ENCODE peak calls at places on chromosomes 6 and 20, in five cellular contexts. E, O, G, V and M are unnamed samples. For H3K9me3, the result is how much of the 10 kb centered on the place peaks cover.

GRCh38 chr20:5642155-5642981 is 107.8 kb upstream of the SHLD1 start:
- DNase-seq in O (peak), E (no peak), V (no peak), G (no peak), M (no peak)

GRCh38 chr6:129007819-129008218 is 124.9 kb downstream of the LAMA2 start:
- DNase-seq in V (no peak), O (no peak), G (no peak), E (no peak), M (no peak)

GRCh38 chr6:4587171-4587570 is 189.0 kb upstream of the CDYL start:
- DNase-seq in G (no peak), E (no peak), O (no peak), V (no peak), M (no peak)

GRCh38 chr6:38283734-38284362 is 355.9 kb downstream of the BTBD9 start:
- DNase-seq in V (no peak), O (no peak), G (no peak), E (no peak), M (no peak)

GRCh38 chr6:68697394-68697793 is 62.3 kb downstream of the ADGRB3 start:
- DNase-seq in G (no peak), E (no peak), V (no peak), O (no peak), M (no peak)

GRCh38 chr20:3027987-3028386 is 15.4 kb upstream of the GNRH2 start:
- DNase-seq in E (no peak), G (no peak), O (no peak), V (no peak), M (no peak)

GRCh38 chr6:139027620-139028182 is 844 bp upstream of the ABRACL start:
- DNase-seq in E (no peak), G (no peak), V (peak), O (peak), M (no peak)

GRCh38 chr20:22403860-22404608 is 180.3 kb downstream of the FOXA2 start:
- DNase-seq in O (peak), V (no peak), E (peak), G (no peak), M (no peak)

GRCh38 chr6:161301338-161301737 is 27.5 kb upstream of the AGPAT4 start:
- DNase-seq in V (no peak), O (no peak), G (no peak), E (peak), M (no peak)

GRCh38 chr20:25009218-25010145 is 16.9 kb upstream of the APMAP start:
- DNase-seq in G (no peak), V (no peak), O (no peak), E (no peak), M (no peak)

GRCh38 chr6:152110878-152111820 is 303.7 kb downstream of the ESR1 start:
- DNase-seq in E (no peak), O (no peak), G (no peak), V (no peak), M (no peak)

GRCh38 chr6:111030008-111031006 is 48.5 kb downstream of the RPF2 start:
- DNase-seq in O (no peak), V (no peak), G (no peak), E (peak), M (no peak)

GRCh38 chr6:21887301-21888185 is 294.0 kb downstream of the SOX4 start:
- DNase-seq in V (no peak), E (no peak), G (no peak), O (no peak), M (no peak)

GRCh38 chr6:155247618-155248017 is 16.2 kb upstream of the CLDN20 start:
- DNase-seq in E (no peak), G (no peak), V (no peak), O (no peak), M (no peak)

GRCh38 chr6:113599444-113599843 is 257.7 kb upstream of the MARCKS start:
- DNase-seq in E (no peak), O (no peak), G (no peak), V (no peak), M (no peak)

GRCh38 chr6:4316867-4317400 is 181.6 kb upstream of the ECI2 start:
- DNase-seq in O (peak), G (no peak), E (no peak), V (no peak), M (no peak)

GRCh38 chr20:19761853-19762252 is 3.8 kb downstream of the RIN2 start:
- DNase-seq in G (no peak), O (no peak), V (no peak), E (no peak), M (no peak)

GRCh38 chr6:69937402-69938131 is 71.2 kb downstream of the COL19A1 start:
- DNase-seq in V (no peak), G (no peak), O (no peak), E (no peak), M (no peak)

GRCh38 chr6:169863149-169863525 is 111.7 kb downstream of the ERMARD start:
- DNase-seq in V (no peak), G (no peak), O (peak), E (no peak), M (no peak)

GRCh38 chr6:137432054-137432545 is 62.1 kb downstream of the OLIG3 start:
- DNase-seq in O (no peak), G (no peak), V (no peak), E (no peak), M (no peak)

GRCh38 chr20:34083137-34083536 is 28.9 kb downstream of the EIF2S2 start:
- DNase-seq in V (no peak), G (no peak), O (peak), E (peak), M (no peak)

GRCh38 chr6:165834613-165835259 is 171.7 kb upstream of the PDE10A start:
- DNase-seq in G (no peak), O (peak), E (no peak), V (no peak), M (no peak)

GRCh38 chr6:71294121-71294523 is 5.5 kb downstream of the OGFRL1 start:
- DNase-seq in E (no peak), G (no peak), V (no peak), O (no peak), M (no peak)

GRCh38 chr6:101830501-101831031 is 437.1 kb downstream of the GRIK2 start:
- DNase-seq in E (no peak), V (no peak), G (no peak), O (no peak), M (no peak)

DNA sequence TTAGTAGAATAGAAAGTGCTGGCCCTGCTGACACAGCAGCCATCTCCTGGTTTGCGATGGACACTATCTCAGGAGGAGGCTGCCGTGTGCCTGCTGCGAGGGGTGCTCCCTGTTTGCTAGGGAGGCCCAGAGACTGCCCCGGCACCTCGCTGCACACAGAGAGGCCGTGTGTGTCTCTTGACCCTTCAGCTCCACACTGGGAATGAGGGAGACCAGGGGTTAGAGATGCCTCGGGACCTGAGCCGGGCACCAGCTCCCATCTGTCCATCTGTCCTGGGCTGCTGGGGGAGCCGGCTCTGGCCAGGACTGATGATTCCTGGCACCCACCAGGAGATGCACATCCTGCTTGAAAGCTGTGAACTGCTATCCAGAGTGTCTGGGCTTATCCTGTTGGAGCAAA is 18.2 kb downstream of the PHACTR3 start:
- DNase-seq in O (no peak), V (no peak), E (no peak), G (no peak), M (no peak)
- H3K9me3 ChIP-seq in O (under half), V (under half), E (under half), G (under half), M (under half)

GRCh38 chr6:154167163-154167562 is 128.1 kb downstream of the OPRM1 start:
- DNase-seq in G (no peak), E (no peak), O (no peak), V (no peak), M (no peak)

GRCh38 chr6:154166140-154166539 is 127.1 kb downstream of the OPRM1 start:
- DNase-seq in G (no peak), V (peak), O (no peak), E (no peak), M (no peak)

GRCh38 chr6:154165488-154165887 is 126.4 kb downstream of the OPRM1 start:
- DNase-seq in O (no peak), G (no peak), V (no peak), E (no peak), M (no peak)

GRCh38 chr6:154164397-154164796 is 125.4 kb downstream of the OPRM1 start:
- DNase-seq in V (no peak), O (peak), E (no peak), G (no peak), M (no peak)

GRCh38 chr6:154169193-154169847 is 130.3 kb downstream of the OPRM1 start:
- DNase-seq in V (no peak), E (no peak), G (no peak), O (no peak), M (no peak)
- H3K9me3 ChIP-seq in V (under half), E (under half), G (under half), O (under half), M (under half)

GRCh38 chr6:106767271-106767670 is 137.9 kb downstream of the QRSL1 start:
- DNase-seq in E (no peak), G (no peak), O (no peak), V (no peak), M (no peak)

GRCh38 chr6:106766201-106766600 is 136.8 kb downstream of the QRSL1 start:
- DNase-seq in O (no peak), G (no peak), V (no peak), E (no peak), M (no peak)

GRCh38 chr6:106765496-106765895 is 136.1 kb downstream of the QRSL1 start:
- DNase-seq in G (no peak), O (no peak), E (no peak), V (no peak), M (no peak)

GRCh38 chr6:106763361-106763760 is 134.0 kb downstream of the QRSL1 start:
- DNase-seq in V (no peak), E (no peak), G (no peak), O (no peak), M (no peak)

DNA sequence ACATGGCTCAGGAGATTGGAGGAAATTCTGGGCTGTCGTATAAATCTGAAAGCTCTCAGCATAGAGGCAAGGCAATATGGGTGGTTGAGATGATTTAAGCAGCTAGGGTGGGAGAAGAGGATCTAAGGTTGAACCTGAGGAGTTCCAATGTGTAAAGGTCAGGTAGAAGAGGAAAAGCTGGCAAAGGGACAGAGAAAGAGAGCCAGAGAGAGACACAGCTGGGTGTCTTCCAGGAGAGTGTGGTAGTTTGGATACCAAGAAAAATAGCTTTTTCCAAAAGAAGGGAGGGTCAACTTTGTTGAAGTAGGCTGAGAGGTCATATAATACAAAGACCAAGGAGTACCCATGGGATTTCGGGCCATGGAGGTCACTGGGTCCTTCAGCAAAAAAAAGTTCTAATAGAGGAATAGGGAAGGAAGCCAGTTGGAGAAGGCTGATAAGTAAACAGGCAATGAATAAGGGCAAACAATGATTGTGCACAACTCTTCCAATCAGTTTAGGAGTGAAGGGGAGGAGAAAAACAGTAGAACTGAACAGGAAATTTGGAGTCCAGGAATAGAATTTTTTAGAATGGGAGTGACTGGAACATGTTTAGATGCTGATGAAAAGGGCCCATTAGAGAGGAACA is 135.1 kb downstream of the QRSL1 start:
- DNase-seq in G (no peak), E (no peak), V (no peak), O (no peak), M (no peak)
- H3K9me3 ChIP-seq in G (under half), E (under half), V (under half), O (under half), M (under half)

GRCh38 chr6:28907394-28907793 is 16.4 kb downstream of the TRIM27 start:
- DNase-seq in O (no peak), E (no peak), G (no peak), V (no peak), M (no peak)

GRCh38 chr6:28910901-28911680 is 12.7 kb downstream of the TRIM27 start:
- DNase-seq in V (no peak), E (no peak), O (no peak), G (no peak), M (no peak)

GRCh38 chr6:28900577-28901266 is 23.1 kb downstream of the TRIM27 start:
- DNase-seq in E (no peak), O (no peak), V (no peak), G (no peak), M (no peak)

GRCh38 chr6:28903686-28904085 is 20.1 kb downstream of the TRIM27 start:
- DNase-seq in G (no peak), E (no peak), V (no peak), O (no peak), M (no peak)

GRCh38 chr6:28906674-28907073 is 17.1 kb downstream of the TRIM27 start:
- DNase-seq in G (no peak), E (no peak), O (no peak), V (no peak), M (no peak)
- H3K9me3 ChIP-seq in G (under half), E (under half), O (under half), V (under half), M (under half)

GRCh38 chr6:117050301-117050700 is 173.3 kb downstream of the RFX6 start:
- DNase-seq in V (no peak), O (no peak), E (no peak), G (no peak), M (no peak)
- H3K9me3 ChIP-seq in V (under half), O (under half), E (under half), G (under half), M (under half)